ENCODE peak calls at places on chromosomes 4 and X, in four cellular contexts. L is K562, T is H1, R is GM12878. H is an unnamed sample.

GRCh38 chrX:153995504-153995903 is 22.9 kb downstream of the TMEM187 start:
- DNase-seq in T (no peak), R (no peak), L (no peak), H (no peak)

GRCh38 chr4:85474818-85475630 is at the start of gene ARHGAP24:
- DNase-seq in R (peak), T (peak), L (no peak), H (peak)

GRCh38 chrX:11129546-11129945 is 18.4 kb downstream of the HCCS start:
- DNase-seq in T (no peak), R (no peak), L (no peak), H (no peak)

GRCh38 chr4:123554819-123555499 is 158.4 kb downstream of the SPRY1 start:
- DNase-seq in L (no peak), R (no peak), T (no peak), H (no peak)

GRCh38 chr4:187491959-187492358 is 503.6 kb upstream of the ZFP42 start:
- DNase-seq in R (no peak), T (no peak), L (no peak), H (peak)

GRCh38 chrX:47568656-47569295 is 7.8 kb downstream of the ARAF start:
- DNase-seq in T (no peak), L (no peak), R (no peak), H (no peak)

GRCh38 chr4:89056953-89057398 is at the start of gene FAM13A:
- DNase-seq in R (peak), T (peak), L (peak), H (peak)

GRCh38 chr4:108492816-108493595 is 127.4 kb upstream of the RPL34 start:
- DNase-seq in L (peak), T (peak), R (no peak), H (peak)

GRCh38 chr4:134200811-134201215 is 776 bp downstream of the PABPC4L start:
- DNase-seq in T (no peak), L (no peak), R (no peak), H (no peak)

GRCh38 chrX:140710710-140711109 is 1.2 kb downstream of the LINC00632 start:
- DNase-seq in T (no peak), R (no peak), L (no peak), H (no peak)

GRCh38 chr4:84578540-84579409 is 4.2 kb upstream of the CDS1 start:
- DNase-seq in L (peak), R (no peak), T (no peak), H (peak)

GRCh38 chrX:71846429-71846828 is 64.2 kb upstream of the NHSL2 start:
- DNase-seq in L (no peak), T (no peak), R (no peak), H (peak)

GRCh38 chrX:42119076-42119475 is 195.7 kb upstream of the CASK start:
- DNase-seq in R (no peak), T (no peak), L (no peak), H (peak)

GRCh38 chr4:79141530-79141929 is 184.3 kb downstream of the NAA11 start:
- DNase-seq in T (peak), R (no peak), L (no peak), H (peak)
- TF ChIP-seq CHD1 in T (no peak), R (no peak), L (no peak), H (no peak)

DNA sequence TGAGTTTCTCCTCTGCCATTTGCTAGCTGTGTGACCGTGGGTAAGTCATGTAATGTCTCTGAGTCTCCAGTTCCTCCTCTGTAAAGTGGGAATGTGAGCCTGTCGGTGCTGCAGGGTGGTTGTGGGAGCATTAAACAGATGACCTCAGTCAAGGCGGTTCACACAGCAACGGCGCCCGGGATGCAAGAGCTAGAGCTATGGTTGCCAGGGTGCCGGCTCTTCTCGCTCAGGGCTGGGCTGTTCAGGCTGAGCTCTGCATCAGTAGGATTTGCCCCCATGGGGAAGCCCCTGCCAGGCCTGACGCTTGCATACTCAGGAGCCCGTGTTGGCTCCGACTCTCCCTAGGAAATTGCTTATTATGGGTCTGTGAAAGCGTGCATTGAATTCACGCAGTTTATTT is 67.4 kb downstream of the PSAPL1 start:
- DNase-seq in R (no peak), T (no peak), L (no peak), H (no peak)
- TF ChIP-seq CHD1 in R (no peak), T (no peak), L (no peak), H (no peak)

DNA sequence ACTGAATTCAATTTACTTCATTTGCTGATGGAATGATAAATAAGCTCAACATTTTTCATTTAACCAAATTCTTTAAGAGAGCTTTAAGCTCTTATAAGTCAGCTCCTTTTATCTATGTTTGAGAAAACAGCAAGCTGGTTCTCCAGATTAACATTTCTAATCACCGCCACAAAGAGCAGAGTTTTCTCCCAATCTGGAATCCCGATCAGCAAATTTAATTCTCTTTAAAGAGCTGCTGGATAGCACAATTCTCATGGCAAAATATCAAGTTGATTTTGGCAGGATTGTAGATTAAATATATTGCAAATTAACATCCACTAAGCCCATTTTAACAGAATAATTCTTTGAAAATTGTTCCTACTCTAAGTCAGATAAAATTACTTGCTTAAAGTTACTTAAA is 48.8 kb downstream of the RPS6KA3 start:
- DNase-seq in L (no peak), R (no peak), T (no peak), H (no peak)
- TF ChIP-seq CHD1 in L (no peak), R (no peak), T (no peak), H (no peak)

GRCh38 chr4:73585345-73585744 is 34.9 kb downstream of the RASSF6 start:
- DNase-seq in T (no peak), L (no peak), R (no peak), H (no peak)

GRCh38 chr4:73589887-73590801 is 30.1 kb downstream of the RASSF6 start:
- DNase-seq in L (no peak), R (peak), T (no peak), H (no peak)

GRCh38 chr4:73588613-73589012 is 31.6 kb downstream of the RASSF6 start:
- DNase-seq in R (no peak), L (no peak), T (no peak), H (no peak)

GRCh38 chr4:73586040-73586439 is 34.2 kb downstream of the RASSF6 start:
- DNase-seq in T (no peak), R (no peak), L (no peak), H (no peak)

GRCh38 chr4:73589261-73589847 is 30.9 kb downstream of the RASSF6 start:
- DNase-seq in R (peak), L (no peak), T (no peak), H (peak)
- TF ChIP-seq CHD1 in R (peak), L (no peak), T (no peak), H (no peak)

DNA sequence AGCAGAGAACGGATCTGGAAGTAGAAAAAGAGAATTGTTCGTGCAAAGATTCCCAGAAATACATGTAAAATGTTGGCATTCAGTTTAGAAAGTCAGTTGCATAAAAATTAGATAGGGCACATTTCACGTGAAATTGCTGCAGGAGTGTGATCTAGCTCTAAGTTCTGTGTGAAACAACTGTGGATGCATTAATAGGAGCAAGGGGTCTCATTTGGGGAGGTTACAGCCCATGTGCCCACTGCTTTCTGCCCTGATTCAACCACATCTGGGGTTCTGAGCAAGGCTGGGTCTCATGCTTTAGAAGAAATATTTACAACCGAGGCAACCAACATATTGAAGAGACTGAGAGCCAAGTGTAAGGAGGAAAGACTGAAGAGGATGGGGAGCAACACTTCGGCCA is 639.0 kb downstream of the BCOR start:
- DNase-seq in R (no peak), L (no peak), T (no peak), H (no peak)
- TF ChIP-seq CHD1 in R (no peak), L (no peak), T (no peak), H (no peak)

DNA sequence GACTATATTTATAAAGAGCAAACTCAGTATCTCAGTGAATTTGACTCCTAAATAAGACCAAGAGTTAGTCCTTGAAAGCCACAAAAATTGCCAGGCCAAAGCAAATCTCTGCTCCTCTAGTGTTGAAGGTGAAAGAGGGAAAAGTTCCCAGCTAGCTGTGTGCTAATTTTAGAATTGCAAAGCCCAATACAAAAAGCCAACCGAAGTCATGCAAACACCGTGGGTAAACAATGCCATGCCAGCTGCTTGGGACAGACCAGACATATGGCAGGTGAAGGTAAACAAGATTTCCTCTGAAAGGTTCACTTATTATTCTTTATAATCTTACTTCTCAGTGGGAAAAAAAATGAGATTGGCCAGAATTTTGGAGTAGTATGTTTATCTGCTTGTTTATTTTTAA is 80.5 kb upstream of the LNX1 start:
- DNase-seq in R (no peak), L (no peak), T (no peak), H (no peak)
- TF ChIP-seq CHD1 in R (no peak), L (no peak), T (no peak), H (no peak)

DNA sequence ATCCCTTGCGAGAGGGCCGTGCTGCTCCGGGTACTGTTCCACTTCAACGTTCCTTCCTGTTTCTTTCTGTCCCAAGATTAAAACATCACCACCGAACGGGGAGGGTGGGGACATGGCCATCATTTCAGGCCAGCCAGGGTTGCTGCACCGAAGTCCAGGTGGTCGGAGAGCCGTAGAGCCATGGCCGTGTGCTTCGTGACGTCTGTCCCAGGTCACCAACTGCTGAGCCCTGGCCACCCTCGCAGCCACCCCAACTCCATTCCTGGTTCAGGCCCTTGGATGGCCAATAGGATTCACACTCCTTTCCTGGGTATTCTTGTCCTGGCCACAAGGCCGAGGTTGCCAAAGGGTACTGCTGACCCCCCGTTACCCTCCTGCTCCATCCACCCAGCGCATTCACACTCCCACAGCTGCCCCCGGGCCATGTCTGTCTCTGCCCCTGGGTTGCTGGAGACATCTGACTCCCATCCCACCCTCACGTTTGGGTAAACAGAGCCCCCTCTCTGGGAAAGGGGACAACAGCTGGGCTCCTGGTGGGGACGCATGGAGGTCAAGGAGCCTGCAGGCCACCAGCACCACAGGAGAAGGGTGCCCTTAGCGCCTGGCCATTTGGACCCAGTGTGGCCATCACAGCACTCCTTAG is 103.2 kb downstream of the HMX1 start:
- DNase-seq in T (no peak), L (no peak), R (no peak), H (no peak)
- TF ChIP-seq CHD1 in T (no peak), L (no peak), R (no peak), H (no peak)

H was measured in IMR-90.